ENCODE peak calls at places on chromosome 10, in seven cellular contexts. K is trophoblast cell, O is mesendoderm, D is mesenchymal stem cell, X is IMR-90, T is H9, F is H1. P is an unnamed sample.

GRCh38 chr10:60733189-60733815 is 45.0 kb upstream of the CDK1 start:
- DNase-seq in F (no peak), X (no peak), D (peak), K (peak), O (peak), T (peak), P (no peak)

GRCh38 chr10:52864459-52865106 is 92.0 kb upstream of the MBL2 start:
- DNase-seq in T (peak), D (peak), K (peak), O (peak), X (peak), F (peak), P (no peak)

GRCh38 chr10:62669351-62669750 is 135.2 kb upstream of the ADO start:
- DNase-seq in K (no peak), F (no peak), X (no peak), O (no peak), D (no peak), T (no peak), P (no peak)

GRCh38 chr10:100810835-100811116 is 65.4 kb downstream of the PAX2 start:
- DNase-seq in T (no peak), O (no peak), D (no peak), X (no peak), K (no peak), F (no peak), P (no peak)

GRCh38 chr10:79418274-79418673 is 27.1 kb downstream of the ZCCHC24 start:
- DNase-seq in D (no peak), T (no peak), O (no peak), K (no peak), X (no peak), F (no peak), P (no peak)

GRCh38 chr10:49168821-49169495 is 19.2 kb downstream of the TMEM273 start:
- DNase-seq in O (no peak), K (no peak), D (no peak), X (peak), T (no peak), F (no peak), P (no peak)

GRCh38 chr10:113293167-113293566 is 259.7 kb upstream of the HABP2 start:
- DNase-seq in T (no peak), K (no peak), X (no peak), F (no peak), D (no peak), O (no peak), P (no peak)

GRCh38 chr10:70906031-70906804 is 17.9 kb upstream of the PCBD1 start:
- DNase-seq in O (no peak), F (no peak), T (no peak), D (no peak), K (no peak), X (no peak), P (no peak)

GRCh38 chr10:6385683-6386082 is 183.0 kb downstream of the PFKFB3 start:
- DNase-seq in D (peak), X (peak), O (no peak), T (no peak), K (peak), F (no peak), P (no peak)

GRCh38 chr10:85888004-85888403 is 478.6 kb downstream of the GRID1 start:
- DNase-seq in X (no peak), F (no peak), O (no peak), D (no peak), K (no peak), T (no peak), P (no peak)

GRCh38 chr10:131442271-131442670 is 130.8 kb upstream of the TCERG1L start:
- DNase-seq in X (no peak), F (no peak), O (no peak), D (no peak), T (no peak), K (no peak), P (no peak)

GRCh38 chr10:91552706-91553105 is 80.2 kb downstream of the PPP1R3C start:
- DNase-seq in K (no peak), D (no peak), F (no peak), X (peak), O (peak), T (peak), P (no peak)

GRCh38 chr10:132774905-132775863 is 10.8 kb downstream of the NKX6-2 start:
- DNase-seq in X (no peak), D (no peak), T (peak), F (no peak), K (no peak), O (no peak), P (no peak)

GRCh38 chr10:63425512-63425911 is 40.3 kb downstream of the JMJD1C start:
- DNase-seq in T (no peak), X (no peak), K (no peak), D (no peak), F (no peak), O (no peak), P (no peak)

GRCh38 chr10:113053881-113054280 is 103.8 kb downstream of the TCF7L2 start:
- DNase-seq in K (no peak), O (peak), T (peak), X (no peak), F (peak), D (peak), P (no peak)

GRCh38 chr10:87506988-87507387 is 2.3 kb downstream of the MINPP1 start:
- DNase-seq in T (no peak), F (no peak), D (no peak), O (no peak), K (no peak), X (no peak), P (no peak)

GRCh38 chr10:63554666-63555065 is 33.5 kb downstream of the REEP3 start:
- DNase-seq in X (peak), O (no peak), D (peak), F (no peak), K (no peak), T (no peak), P (no peak)

GRCh38 chr10:31599626-31600504 is 280.8 kb downstream of the ZEB1 start:
- DNase-seq in T (peak), X (peak), D (no peak), O (no peak), K (no peak), F (no peak), P (no peak)

GRCh38 chr10:18279202-18279601 is 139.0 kb downstream of the CACNB2 start:
- DNase-seq in D (no peak), F (no peak), X (peak), O (peak), K (no peak), T (no peak), P (no peak)

GRCh38 chr10:87657370-87657769 is 2.3 kb upstream of the PAPSS2 start:
- DNase-seq in F (no peak), X (peak), T (no peak), O (no peak), D (peak), K (peak), P (no peak)

GRCh38 chr10:22097696-22098095 is 94.2 kb upstream of the DNAJC1 start:
- DNase-seq in T (no peak), F (no peak), O (no peak), X (no peak), K (peak), D (no peak), P (no peak)

GRCh38 chr10:90413196-90413595 is 444.6 kb downstream of the HTR7 start:
- DNase-seq in F (no peak), O (no peak), K (no peak), D (no peak), T (no peak), X (peak), P (no peak)

GRCh38 chr10:63707254-63707910 is 186.2 kb downstream of the REEP3 start:
- DNase-seq in K (peak), O (peak), T (no peak), F (no peak), X (peak), D (peak), P (no peak)

GRCh38 chr10:85280014-85280413 is 951.6 kb downstream of the CCSER2 start:
- DNase-seq in X (no peak), T (peak), O (peak), D (peak), F (peak), K (no peak), P (no peak)

GRCh38 chr10:127887497-127888415 is 5.0 kb downstream of the CLRN3 start:
- DNase-seq in D (no peak), O (no peak), K (no peak), F (no peak), X (no peak), T (no peak), P (no peak)

GRCh38 chr10:13239923-13240322 is 5.7 kb upstream of the UCMA start:
- DNase-seq in D (no peak), O (no peak), T (no peak), F (no peak), X (no peak), K (no peak), P (no peak)

GRCh38 chr10:71970331-71970730 is 6.1 kb downstream of the CHST3 start:
- DNase-seq in K (no peak), T (peak), F (no peak), X (no peak), D (peak), O (peak), P (no peak)

GRCh38 chr10:114821293-114821914 is at the start of gene FHIP2A:
- DNase-seq in X (peak), O (peak), D (peak), T (peak), F (peak), K (peak), P (peak)

GRCh38 chr10:106107711-106108110 is 1056.8 kb downstream of the SORCS1 start:
- DNase-seq in T (no peak), F (no peak), D (peak), K (no peak), X (no peak), O (no peak), P (no peak)

GRCh38 chr10:34191399-34191798 is 623.7 kb downstream of the PARD3 start:
- DNase-seq in K (no peak), X (no peak), F (no peak), O (no peak), D (no peak), T (no peak), P (no peak)

GRCh38 chr10:5381187-5381586 is 16.4 kb downstream of the UCN3 start:
- DNase-seq in X (no peak), F (no peak), K (no peak), T (no peak), D (no peak), O (no peak), P (no peak)
- H3K27ac ChIP-seq in X (no peak), F (no peak), K (no peak), T (no peak), D (no peak), O (no peak), P (no peak)

GRCh38 chr10:69049564-69049955 is 38.3 kb upstream of the SRGN start:
- DNase-seq in X (no peak), T (no peak), F (no peak), O (no peak), D (no peak), K (no peak), P (no peak)

GRCh38 chr10:69051710-69052487 is 36.0 kb upstream of the SRGN start:
- DNase-seq in K (no peak), X (no peak), T (no peak), F (no peak), O (no peak), D (no peak), P (peak)

GRCh38 chr10:69048103-69048502 is 39.8 kb upstream of the SRGN start:
- DNase-seq in X (peak), F (no peak), K (peak), T (no peak), D (peak), O (no peak), P (no peak)

GRCh38 chr10:69055241-69055640 is 32.7 kb upstream of the SRGN start:
- DNase-seq in D (no peak), K (no peak), X (no peak), O (no peak), F (no peak), T (no peak), P (no peak)

DNA sequence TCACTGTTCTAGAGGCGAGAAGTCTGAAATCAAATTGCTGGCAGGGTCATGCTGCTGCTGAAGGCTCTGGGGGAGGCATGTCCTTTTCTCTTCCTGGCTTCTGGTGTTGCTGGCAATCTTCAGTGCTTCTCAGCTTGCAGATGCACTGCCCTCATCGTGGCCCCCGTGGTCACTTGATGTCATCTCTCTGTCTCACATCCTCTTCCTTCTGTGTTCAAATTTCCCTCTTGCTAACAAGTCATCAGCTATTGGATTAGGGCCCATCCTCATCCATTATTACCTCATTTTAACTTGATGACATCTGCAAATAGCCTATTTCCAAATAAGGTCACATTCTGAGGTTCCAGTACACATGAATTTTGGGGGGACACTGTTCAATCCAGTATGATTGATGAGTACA is 36.6 kb upstream of the SRGN start:
- DNase-seq in K (no peak), D (peak), O (no peak), X (peak), F (no peak), T (no peak), P (no peak)
- H2BK120ac ChIP-seq in K (no peak), D (no peak), O (no peak), X (peak), F (no peak), T (no peak), P (no peak)

DNA sequence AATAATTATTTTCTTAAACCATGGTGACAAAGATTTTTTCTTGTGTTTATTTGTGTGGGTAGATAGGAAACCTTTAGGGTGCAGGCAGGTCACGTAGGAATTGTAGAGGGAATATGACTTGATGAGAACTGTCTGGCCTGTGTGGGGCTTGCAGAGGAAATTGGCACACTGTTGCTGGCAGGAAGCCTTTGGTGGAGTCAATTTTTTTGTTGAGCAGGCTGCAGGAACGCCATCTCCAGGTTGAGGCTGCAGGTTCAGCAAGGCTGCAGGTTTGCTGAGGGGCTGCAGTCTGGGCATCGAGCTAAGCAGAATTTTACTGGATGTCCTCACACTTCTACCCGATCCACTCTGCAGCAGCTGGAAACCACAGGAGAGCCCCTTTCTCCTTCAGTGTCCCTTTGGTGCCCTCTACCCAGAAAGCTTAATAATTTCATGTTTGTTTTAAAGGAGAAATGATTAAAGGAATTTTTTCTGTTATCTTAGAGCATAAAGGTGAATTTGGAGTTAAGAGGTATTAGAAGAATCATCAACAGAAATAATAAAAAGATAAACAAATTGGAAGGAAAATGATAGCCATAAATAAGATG is 37.0 kb downstream of the TBC1D12 start:
- DNase-seq in X (peak), F (no peak), K (no peak), D (no peak), T (peak), O (peak), P (no peak)
- H2BK5ac ChIP-seq in X (no peak), F (no peak), K (no peak), D (no peak), T (no peak), O (no peak), P (no peak)

GRCh38 chr10:117094856-117095255 is 43.2 kb downstream of the VAX1 start:
- DNase-seq in X (no peak), T (peak), D (no peak), K (no peak), O (peak), F (no peak), P (peak)
- H3K27ac ChIP-seq in X (no peak), T (no peak), D (no peak), K (no peak), O (no peak), F (no peak), P (no peak)

DNA sequence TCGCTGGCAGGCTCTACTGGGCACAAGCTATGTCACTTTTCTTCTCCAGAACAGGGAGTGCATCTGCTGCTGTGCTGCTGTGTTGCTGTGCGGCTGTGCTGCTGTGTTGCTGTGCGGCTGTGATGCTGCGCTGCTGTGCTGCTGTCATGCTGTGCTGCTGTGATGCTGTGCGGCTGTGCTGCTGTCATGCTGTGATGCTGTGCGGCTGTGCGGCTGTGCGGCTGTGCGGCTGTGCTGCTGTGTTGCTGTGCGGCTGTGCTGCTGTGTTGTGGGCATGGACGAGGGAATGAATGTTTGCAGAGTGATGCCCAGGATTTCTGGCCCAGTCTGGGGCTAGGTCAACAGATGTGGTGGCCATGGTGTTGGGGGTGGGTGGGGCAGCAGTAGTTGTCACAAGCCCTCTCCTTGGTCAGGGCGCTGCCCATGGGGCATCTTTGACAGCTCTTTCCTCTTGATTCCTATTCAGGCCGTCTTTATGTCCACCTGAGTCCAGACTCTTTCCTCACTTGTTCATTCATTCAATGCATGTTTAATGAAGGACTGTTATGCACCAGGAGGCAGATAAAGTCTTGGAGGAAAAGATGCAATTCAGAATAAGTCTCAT is 55.6 kb downstream of the C10orf120 start:
- DNase-seq in O (no peak), F (no peak), X (no peak), T (no peak), D (no peak), K (no peak), P (no peak)
- H2BK120ac ChIP-seq in O (no peak), F (no peak), X (no peak), T (no peak), D (no peak), K (no peak), P (no peak)

GRCh38 chr10:93999401-93999851 is 5.7 kb downstream of the PLCE1 start:
- DNase-seq in D (peak), T (peak), K (peak), X (peak), F (no peak), O (peak), P (no peak)

GRCh38 chr10:94000638-94001420 is 7.1 kb downstream of the PLCE1 start:
- DNase-seq in F (no peak), K (no peak), O (no peak), X (no peak), D (no peak), T (no peak), P (no peak)

GRCh38 chr10:94003496-94003895 is 9.8 kb downstream of the PLCE1 start:
- DNase-seq in X (no peak), D (no peak), K (no peak), O (no peak), F (no peak), T (no peak), P (no peak)

GRCh38 chr10:94005050-94005449 is 11.3 kb downstream of the PLCE1 start:
- DNase-seq in X (peak), D (no peak), K (no peak), F (no peak), O (no peak), T (no peak), P (no peak)

DNA sequence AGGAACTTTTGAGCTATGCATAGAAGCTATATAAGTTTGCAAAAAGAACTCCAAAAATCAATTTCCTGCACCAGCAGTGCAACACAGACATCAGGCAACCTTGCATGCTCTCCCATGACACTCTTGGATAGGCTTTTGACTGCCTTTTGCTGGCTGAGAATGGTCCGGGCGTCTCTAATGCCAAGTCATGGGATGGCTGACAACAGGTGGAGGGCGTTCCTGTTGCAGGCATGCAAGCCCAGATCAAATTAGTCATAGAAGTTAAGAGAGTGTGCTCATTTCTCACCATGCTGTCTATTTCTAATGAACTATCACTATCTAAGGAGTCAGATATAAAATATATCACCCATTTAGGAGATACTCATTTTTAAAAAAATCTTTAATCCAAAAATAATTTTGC is 8.4 kb downstream of the PLCE1 start:
- DNase-seq in F (no peak), D (no peak), X (no peak), T (no peak), O (no peak), K (no peak), P (no peak)
- H2BK5ac ChIP-seq in F (no peak), D (no peak), X (no peak), T (no peak), O (no peak), K (no peak), P (no peak)

DNA sequence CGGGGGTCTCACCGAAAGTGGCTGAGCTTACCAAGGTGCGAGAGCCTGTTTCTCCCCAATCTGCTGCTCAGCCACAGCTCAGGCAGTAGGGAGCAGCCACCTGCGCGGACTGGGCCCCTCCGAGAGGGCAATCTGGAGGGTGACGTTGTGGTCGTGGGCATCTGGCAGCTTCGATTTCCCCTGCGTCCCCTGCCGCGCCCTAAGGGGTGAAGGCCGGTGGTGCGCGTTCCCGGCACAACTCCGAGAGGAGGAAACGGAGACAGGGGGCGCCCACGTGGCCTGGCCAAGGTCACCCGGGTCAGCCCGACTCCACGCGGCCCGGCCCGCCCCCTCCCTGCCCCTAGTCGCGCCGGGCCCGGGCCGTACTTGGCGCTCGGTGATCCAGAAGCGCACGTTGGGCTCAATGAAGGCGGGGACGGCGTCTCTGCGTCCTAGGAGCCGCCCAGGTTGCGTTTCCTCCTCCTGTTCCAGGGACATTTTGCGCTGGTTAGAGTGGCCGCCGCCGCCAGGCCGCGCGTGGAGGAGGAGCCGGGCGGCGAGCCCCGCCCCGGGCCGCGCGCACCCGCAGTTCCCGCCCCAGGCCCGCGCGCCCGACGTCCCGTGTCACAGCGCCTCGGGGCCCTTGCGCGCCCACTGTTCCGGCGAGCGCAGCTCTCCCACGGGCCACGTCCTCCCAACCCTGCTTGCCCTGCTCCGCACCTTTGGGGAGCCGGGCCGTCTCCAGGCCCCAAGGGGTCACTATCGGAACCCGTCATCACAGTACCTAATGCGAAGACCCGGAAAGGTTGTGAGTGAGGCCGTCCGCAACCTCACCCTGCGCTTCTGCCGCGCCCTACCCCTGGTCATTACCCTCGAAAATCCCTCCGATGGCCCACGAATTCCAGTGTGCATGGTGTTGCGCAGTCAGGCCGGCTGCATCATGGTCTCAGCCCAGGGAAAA is at the start of gene SFXN4:
- DNase-seq in X (peak), O (peak), T (peak), F (no peak), D (peak), K (peak), P (peak)
- H3K27ac ChIP-seq in X (peak), O (no peak), T (no peak), F (no peak), D (no peak), K (peak), P (no peak)